ENCODE peak calls at places on chromosomes 1 and 21, in nine cellular contexts. L, P, A, V, X, Z, H, M and O are unnamed samples.

GRCh38 chr1:161139765-161140164 is 7.3 kb upstream of the DEDD start:
- DNase-seq in M (no peak), H (no peak), X (no peak), L (peak; percentile 51), A (no peak), Z (no peak), V (peak; percentile 81), P (no peak), O (no peak)

GRCh38 chr21:39715804-39716397 is 29.1 kb upstream of the IGSF5 start:
- DNase-seq in X (peak; percentile 68), V (peak; percentile 81), A (peak; percentile 36), Z (peak; percentile 16), P (peak; percentile 50), L (peak; percentile 74), M (peak; percentile 72), H (peak; percentile 46), O (peak; percentile 52)

GRCh38 chr1:97164276-97164639 is 442.7 kb downstream of the PTBP2 start:
- DNase-seq in L (no peak), X (no peak), P (no peak), V (no peak), H (no peak), M (no peak), A (no peak), Z (no peak), O (no peak)

GRCh38 chr1:204711103-204711946 is 25.8 kb upstream of the LRRN2 start:
- DNase-seq in A (no peak), X (no peak), M (no peak), L (no peak), Z (no peak), H (no peak), P (no peak), V (peak; percentile 55), O (no peak)

GRCh38 chr1:9689971-9690381 is 38.4 kb downstream of the PIK3CD start:
- DNase-seq in P (peak; percentile 35), Z (peak; percentile 28), X (peak; percentile 38), H (peak; percentile 33), A (peak; percentile 49), M (peak; percentile 60), V (peak; percentile 80), L (peak; percentile 39), O (no peak)

GRCh38 chr21:37072239-37072987 is 458 bp downstream of the PIGP start:
- DNase-seq in L (peak; percentile 74), M (peak; percentile 63), P (peak; percentile 82), H (peak; percentile 75), X (peak; percentile 11), Z (peak; percentile 88), A (peak; percentile 78), V (peak; percentile 67), O (no peak)

GRCh38 chr1:93669369-93669768 is 12.3 kb downstream of the BCAR3 start:
- DNase-seq in V (no peak), P (no peak), A (no peak), X (no peak), Z (no peak), M (peak; percentile 24), L (no peak), H (no peak), O (no peak)

GRCh38 chr1:109794319-109795132 is 30.8 kb upstream of the EPS8L3 start:
- DNase-seq in H (no peak), L (peak; percentile 35), X (peak; percentile 33), M (no peak), P (peak; percentile 20), A (no peak), Z (no peak), V (no peak), O (no peak)

GRCh38 chr1:69520326-69520725 is 47.4 kb upstream of the LRRC7 start:
- DNase-seq in H (no peak), L (no peak), A (no peak), M (no peak), X (no peak), Z (no peak), V (no peak), P (no peak), O (no peak)

GRCh38 chr21:45309069-45309521 is 21.4 kb upstream of the POFUT2 start:
- DNase-seq in M (peak; percentile 43), Z (peak; percentile 81), X (peak; percentile 70), L (peak; percentile 65), P (no peak), A (peak; percentile 87), H (no peak), V (peak; percentile 91), O (no peak)

GRCh38 chr1:201228011-201228983 is 37.7 kb downstream of the IGFN1 start:
- DNase-seq in H (no peak), Z (no peak), V (no peak), L (peak; percentile 14), X (no peak), M (no peak), A (no peak), P (no peak), O (peak; percentile 23)

GRCh38 chr21:24649691-24650090 is 957.6 kb downstream of the MRPL39 start:
- DNase-seq in X (no peak), V (no peak), P (no peak), Z (no peak), H (no peak), M (no peak), A (no peak), L (no peak), O (no peak)

GRCh38 chr21:36928960-36929359 is 37.5 kb downstream of the HLCS start:
- DNase-seq in L (no peak), P (no peak), X (no peak), V (no peak), H (peak; percentile 46), M (no peak), A (no peak), Z (no peak), O (no peak)

GRCh38 chr1:8727809-8728213 is 89.6 kb downstream of the RERE start:
- DNase-seq in L (no peak), H (no peak), P (no peak), A (no peak), V (no peak), M (no peak), Z (peak; percentile 41), X (no peak), O (no peak)

DNA sequence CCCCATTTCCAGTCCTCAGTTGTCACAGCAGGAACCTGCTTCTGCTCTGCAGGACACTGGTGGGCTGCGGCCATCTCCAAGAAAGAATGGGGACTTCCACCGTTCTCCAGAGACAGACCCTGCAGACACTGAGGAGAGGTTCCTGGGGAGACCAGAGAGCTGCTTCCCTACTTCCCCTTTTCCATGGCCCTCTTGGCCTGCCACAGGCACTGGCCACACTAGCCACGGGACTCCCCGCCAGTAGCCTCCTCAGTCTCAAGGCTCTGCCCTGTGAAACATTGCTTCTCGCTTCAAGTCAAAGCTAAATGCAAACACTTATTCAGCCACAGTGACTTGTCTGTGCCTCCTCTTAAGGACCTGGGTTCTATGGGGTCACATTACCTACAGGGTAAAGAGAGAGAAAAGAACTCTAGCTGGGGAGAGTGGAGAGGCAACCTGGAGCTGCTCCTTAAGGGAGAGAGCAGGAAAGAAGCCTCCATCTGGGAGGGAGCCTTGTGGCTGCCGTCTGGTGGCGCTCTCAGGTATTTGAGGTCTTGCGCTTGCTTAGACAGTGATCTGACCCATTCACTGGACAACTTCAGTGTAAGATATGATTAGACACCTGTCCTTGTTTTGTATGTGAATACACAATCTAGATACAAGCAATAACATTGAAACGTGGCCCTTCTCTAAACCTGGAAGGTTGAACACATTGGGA is 5.4 kb upstream of the SLAMF8 start:
- DNase-seq in L (no peak), H (no peak), Z (no peak), X (no peak), M (no peak), V (peak; percentile 80), P (no peak), A (no peak), O (peak; percentile 46)
- TF ChIP-seq CTCF in L (no peak), H (no peak), Z (no peak), X (no peak), M (no peak), V (peak; percentile 76), P (no peak), A (no peak), O (no peak)

GRCh38 chr1:242670019-242670418 is 145.5 kb upstream of the PLD5 start:
- DNase-seq in P (no peak), X (no peak), M (no peak), L (no peak), A (no peak), Z (no peak), V (no peak), H (no peak), O (no peak)
- H3K27me3 ChIP-seq in P (no peaks in the 10 kb centered on the region), X (no peaks in the 10 kb centered on the region), M (no peaks in the 10 kb centered on the region), L (no peaks in the 10 kb centered on the region), A (no peaks in the 10 kb centered on the region), Z (no peaks in the 10 kb centered on the region), V (no peaks in the 10 kb centered on the region), H (no peaks in the 10 kb centered on the region), O (no peaks in the 10 kb centered on the region)

GRCh38 chr21:18368193-18368592 is 35.4 kb downstream of the TMPRSS15 start:
- DNase-seq in P (no peak), V (no peak), A (no peak), Z (no peak), M (no peak), L (no peak), H (no peak), X (no peak), O (no peak)

GRCh38 chr21:18370292-18370691 is 33.3 kb downstream of the TMPRSS15 start:
- DNase-seq in M (no peak), A (no peak), Z (no peak), V (no peak), P (no peak), H (no peak), X (no peak), L (no peak), O (no peak)

GRCh38 chr21:18373631-18374030 is 30.0 kb downstream of the TMPRSS15 start:
- DNase-seq in M (no peak), L (no peak), A (no peak), P (no peak), V (no peak), H (no peak), X (no peak), Z (no peak), O (no peak)

DNA sequence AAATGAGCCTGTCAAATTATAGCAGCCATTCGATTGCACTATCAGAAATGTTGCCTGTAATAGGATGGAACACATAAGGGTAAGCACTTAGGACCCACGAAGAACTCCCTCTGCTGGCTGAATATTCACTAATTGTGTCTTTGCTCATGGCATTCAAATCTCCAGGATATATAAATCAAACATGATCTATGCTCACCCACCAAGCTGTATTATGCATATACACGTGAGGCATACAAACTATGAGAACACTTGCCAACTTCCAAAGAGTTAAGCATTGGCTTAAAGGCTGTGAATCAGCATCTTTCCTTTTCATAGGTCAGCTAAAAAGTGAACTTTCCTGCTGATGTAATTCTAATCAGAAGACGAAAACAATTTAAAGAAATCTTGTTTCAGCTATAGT is 34.5 kb downstream of the TMPRSS15 start:
- DNase-seq in A (no peak), M (no peak), L (no peak), V (peak; percentile 54), H (no peak), X (no peak), Z (no peak), P (no peak), O (no peak)
- TF ChIP-seq CTCF in A (no peak), M (no peak), L (no peak), V (peak; percentile 55), H (no peak), X (no peak), Z (no peak), P (no peak), O (no peak)

DNA sequence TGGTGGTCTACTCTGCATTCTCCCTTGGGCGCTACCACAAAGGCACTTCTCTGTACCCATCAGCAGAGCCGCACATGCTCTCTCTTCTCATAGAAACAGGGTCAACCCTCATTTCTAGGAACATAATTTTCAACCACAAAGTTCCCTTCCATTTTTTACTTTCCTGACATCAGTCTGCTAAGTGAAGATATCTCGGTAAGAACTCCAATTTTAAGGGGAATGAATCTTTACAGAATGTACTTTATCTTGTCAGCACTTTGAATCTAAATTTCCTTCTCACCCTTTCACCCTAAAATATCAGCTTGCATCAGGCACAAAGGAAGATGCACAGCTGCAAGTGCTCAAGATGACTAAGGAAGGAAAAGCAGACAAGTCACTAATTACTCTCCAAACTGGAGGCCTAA is 545.9 kb downstream of the SMYD3 start:
- DNase-seq in A (no peak), X (no peak), L (no peak), H (no peak), Z (no peak), P (no peak), M (no peak), V (no peak), O (no peak)
- H3K27me3 ChIP-seq in A (no peaks in the 10 kb centered on the region), X (no peaks in the 10 kb centered on the region), L (no peaks in the 10 kb centered on the region), H (no peaks in the 10 kb centered on the region), Z (no peaks in the 10 kb centered on the region), P (no peaks in the 10 kb centered on the region), M (no peaks in the 10 kb centered on the region), V (no peaks in the 10 kb centered on the region), O (no peaks in the 10 kb centered on the region)